ENCODE peak calls at places on chromosomes 1 and 21, in seven cellular contexts. One of them, this sample, is unnamed. For H3K36me3 and H3K4me1, the result is how much of the 10 kb centered on the place peaks cover.

GRCh38 chr1:211476200-211476849 is 15.6 kb downstream of the RD3 start:
- DNase-seq in sigmoid colon: peak
- DNase-seq in K562: peak
- DNase-seq in suprapubic skin: no peak
- DNase-seq in stomach: peak
- DNase-seq in transverse colon: peak
- DNase-seq in SK-N-SH: peak
- DNase-seq in this sample: peak

GRCh38 chr1:177770096-177770495 is 199.8 kb downstream of the SEC16B start:
- DNase-seq in sigmoid colon: no peak
- DNase-seq in K562: no peak
- DNase-seq in suprapubic skin: no peak
- DNase-seq in stomach: no peak
- DNase-seq in transverse colon: no peak
- DNase-seq in SK-N-SH: no peak
- DNase-seq in this sample: no peak

GRCh38 chr1:3688356-3688755 is 36.0 kb downstream of the TP73 start:
- DNase-seq in sigmoid colon: no peak
- DNase-seq in K562: peak
- DNase-seq in suprapubic skin: no peak
- DNase-seq in stomach: no peak
- DNase-seq in transverse colon: no peak
- DNase-seq in SK-N-SH: no peak
- DNase-seq in this sample: no peak

GRCh38 chr1:31099283-31100063 is 34.0 kb upstream of the PUM1 start:
- DNase-seq in sigmoid colon: no peak
- DNase-seq in K562: no peak
- DNase-seq in suprapubic skin: no peak
- DNase-seq in stomach: peak
- DNase-seq in transverse colon: peak
- DNase-seq in SK-N-SH: no peak
- DNase-seq in this sample: no peak

GRCh38 chr1:45016767-45017166 is 4.7 kb downstream of the UROD start:
- DNase-seq in sigmoid colon: no peak
- DNase-seq in K562: peak
- DNase-seq in suprapubic skin: no peak
- DNase-seq in stomach: no peak
- DNase-seq in transverse colon: no peak
- DNase-seq in SK-N-SH: no peak
- DNase-seq in this sample: no peak

GRCh38 chr21:42859891-42860230 is 19.5 kb downstream of the WDR4 start:
- DNase-seq in sigmoid colon: no peak
- DNase-seq in K562: no peak
- DNase-seq in suprapubic skin: no peak
- DNase-seq in stomach: no peak
- DNase-seq in transverse colon: no peak
- DNase-seq in SK-N-SH: no peak
- DNase-seq in this sample: no peak

GRCh38 chr1:34656706-34657105 is 98.1 kb upstream of the GJB5 start:
- DNase-seq in sigmoid colon: no peak
- DNase-seq in K562: no peak
- DNase-seq in suprapubic skin: no peak
- DNase-seq in stomach: no peak
- DNase-seq in transverse colon: no peak
- DNase-seq in SK-N-SH: no peak
- DNase-seq in this sample: no peak

GRCh38 chr1:200302893-200303250 is 107.0 kb downstream of the ZNF281 start:
- DNase-seq in sigmoid colon: no peak
- DNase-seq in K562: no peak
- DNase-seq in suprapubic skin: no peak
- DNase-seq in stomach: peak
- DNase-seq in transverse colon: no peak
- DNase-seq in SK-N-SH: peak
- DNase-seq in this sample: no peak

GRCh38 chr1:87851490-87851889 is 522.8 kb downstream of the LMO4 start:
- DNase-seq in sigmoid colon: no peak
- DNase-seq in K562: no peak
- DNase-seq in suprapubic skin: no peak
- DNase-seq in stomach: no peak
- DNase-seq in transverse colon: no peak
- DNase-seq in SK-N-SH: no peak
- DNase-seq in this sample: no peak

GRCh38 chr21:36696640-36697472 is 2.1 kb upstream of the SIM2 start:
- DNase-seq in sigmoid colon: no peak
- DNase-seq in K562: no peak
- DNase-seq in suprapubic skin: no peak
- DNase-seq in stomach: no peak
- DNase-seq in transverse colon: no peak
- DNase-seq in SK-N-SH: peak
- DNase-seq in this sample: no peak

GRCh38 chr1:189496768-189497167 is 980.9 kb downstream of the BRINP3 start:
- DNase-seq in sigmoid colon: no peak
- DNase-seq in K562: no peak
- DNase-seq in suprapubic skin: no peak
- DNase-seq in stomach: no peak
- DNase-seq in transverse colon: no peak
- DNase-seq in SK-N-SH: no peak
- DNase-seq in this sample: no peak
- TF ChIP-seq EP300 in sigmoid colon: no peak
- TF ChIP-seq EP300 in K562: no peak
- TF ChIP-seq EP300 in suprapubic skin: no peak
- TF ChIP-seq EP300 in stomach: no peak
- TF ChIP-seq EP300 in transverse colon: no peak
- TF ChIP-seq EP300 in SK-N-SH: no peak
- TF ChIP-seq EP300 in this sample: no peak

GRCh38 chr21:28758883-28759242 is 233.8 kb downstream of the LTN1 start:
- DNase-seq in sigmoid colon: no peak
- DNase-seq in K562: no peak
- DNase-seq in suprapubic skin: no peak
- DNase-seq in stomach: no peak
- DNase-seq in transverse colon: no peak
- DNase-seq in SK-N-SH: no peak
- DNase-seq in this sample: no peak
- H3K36me3 ChIP-seq in sigmoid colon: under half
- H3K36me3 ChIP-seq in K562: under half
- H3K36me3 ChIP-seq in suprapubic skin: under half
- H3K36me3 ChIP-seq in stomach: under half
- H3K36me3 ChIP-seq in transverse colon: under half
- H3K36me3 ChIP-seq in SK-N-SH: under half
- H3K36me3 ChIP-seq in this sample: under half

DNA sequence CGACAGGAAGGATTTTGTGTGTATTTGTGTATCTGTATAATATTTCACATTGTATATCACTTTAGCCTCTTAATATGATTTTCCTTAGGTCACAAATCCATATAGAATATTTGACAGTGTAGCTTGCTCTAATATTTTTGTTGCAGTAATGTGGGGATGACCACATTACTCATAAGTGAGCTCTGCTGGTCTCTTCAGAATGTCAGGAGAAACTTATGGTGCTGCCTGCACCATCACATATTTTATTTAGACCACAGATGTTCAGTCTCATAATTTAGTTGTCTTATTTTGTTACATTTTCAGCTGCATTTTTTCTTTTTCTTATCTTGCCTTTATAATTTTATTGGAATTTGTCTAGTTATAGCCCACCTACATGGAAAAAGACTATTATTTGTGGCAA is 205.3 kb downstream of the PBX1 start:
- DNase-seq in sigmoid colon: no peak
- DNase-seq in K562: no peak
- DNase-seq in suprapubic skin: no peak
- DNase-seq in stomach: no peak
- DNase-seq in transverse colon: no peak
- DNase-seq in SK-N-SH: no peak
- DNase-seq in this sample: no peak
- H3K4me1 ChIP-seq in sigmoid colon: half or more
- H3K4me1 ChIP-seq in K562: under half
- H3K4me1 ChIP-seq in suprapubic skin: under half
- H3K4me1 ChIP-seq in stomach: half or more
- H3K4me1 ChIP-seq in transverse colon: under half
- H3K4me1 ChIP-seq in SK-N-SH: under half
- H3K4me1 ChIP-seq in this sample: under half

GRCh38 chr21:17340081-17340480 is 172.8 kb upstream of the CXADR start:
- DNase-seq in sigmoid colon: no peak
- DNase-seq in K562: no peak
- DNase-seq in suprapubic skin: no peak
- DNase-seq in stomach: no peak
- DNase-seq in transverse colon: no peak
- DNase-seq in SK-N-SH: no peak
- DNase-seq in this sample: no peak

GRCh38 chr21:17334478-17334877 is 178.4 kb upstream of the CXADR start:
- DNase-seq in sigmoid colon: no peak
- DNase-seq in K562: no peak
- DNase-seq in suprapubic skin: no peak
- DNase-seq in stomach: no peak
- DNase-seq in transverse colon: no peak
- DNase-seq in SK-N-SH: peak
- DNase-seq in this sample: no peak
- TF ChIP-seq EP300 in sigmoid colon: no peak
- TF ChIP-seq EP300 in K562: no peak
- TF ChIP-seq EP300 in suprapubic skin: no peak
- TF ChIP-seq EP300 in stomach: no peak
- TF ChIP-seq EP300 in transverse colon: no peak
- TF ChIP-seq EP300 in SK-N-SH: no peak
- TF ChIP-seq EP300 in this sample: no peak

GRCh38 chr21:46222436-46223116 is 6.0 kb downstream of the LSS start:
- DNase-seq in sigmoid colon: peak
- DNase-seq in K562: no peak
- DNase-seq in suprapubic skin: peak
- DNase-seq in stomach: no peak
- DNase-seq in transverse colon: no peak
- DNase-seq in SK-N-SH: no peak
- DNase-seq in this sample: no peak

GRCh38 chr21:46219591-46220239 is 8.9 kb downstream of the LSS start:
- DNase-seq in sigmoid colon: peak
- DNase-seq in K562: no peak
- DNase-seq in suprapubic skin: peak
- DNase-seq in stomach: no peak
- DNase-seq in transverse colon: no peak
- DNase-seq in SK-N-SH: no peak
- DNase-seq in this sample: no peak

GRCh38 chr21:46221664-46222435 is 6.7 kb downstream of the LSS start:
- DNase-seq in sigmoid colon: peak
- DNase-seq in K562: no peak
- DNase-seq in suprapubic skin: peak
- DNase-seq in stomach: no peak
- DNase-seq in transverse colon: no peak
- DNase-seq in SK-N-SH: no peak
- DNase-seq in this sample: no peak

GRCh38 chr21:46220275-46220810 is 8.2 kb downstream of the LSS start:
- DNase-seq in sigmoid colon: peak
- DNase-seq in K562: no peak
- DNase-seq in suprapubic skin: peak
- DNase-seq in stomach: no peak
- DNase-seq in transverse colon: no peak
- DNase-seq in SK-N-SH: no peak
- DNase-seq in this sample: no peak

DNA sequence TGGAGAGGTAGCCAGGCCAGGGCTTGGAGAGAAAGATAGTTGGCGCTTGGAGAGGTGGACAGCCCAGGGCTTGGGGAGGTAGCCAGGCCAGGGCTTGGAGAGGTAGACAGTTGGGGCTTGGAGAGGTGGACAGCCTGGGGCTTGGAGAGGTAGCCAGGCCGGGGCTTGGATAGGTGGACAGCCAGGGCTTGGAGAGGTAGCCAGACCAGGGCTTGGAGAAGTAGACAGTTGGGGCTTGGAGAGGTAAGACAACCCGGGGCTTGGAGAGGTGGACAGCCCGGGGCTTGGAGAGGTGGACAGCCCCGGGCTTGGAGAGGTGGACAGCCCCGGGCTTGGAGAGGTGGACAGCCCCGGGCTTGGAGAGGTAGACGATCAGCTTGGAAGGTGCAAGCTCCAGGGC is 7.7 kb downstream of the LSS start:
- DNase-seq in sigmoid colon: peak
- DNase-seq in K562: no peak
- DNase-seq in suprapubic skin: no peak
- DNase-seq in stomach: no peak
- DNase-seq in transverse colon: no peak
- DNase-seq in SK-N-SH: no peak
- DNase-seq in this sample: no peak
- H3K36me3 ChIP-seq in sigmoid colon: under half
- H3K36me3 ChIP-seq in K562: half or more
- H3K36me3 ChIP-seq in suprapubic skin: under half
- H3K36me3 ChIP-seq in stomach: half or more
- H3K36me3 ChIP-seq in transverse colon: under half
- H3K36me3 ChIP-seq in SK-N-SH: under half
- H3K36me3 ChIP-seq in this sample: under half

This sample was measured in tibial nerve.